ENCODE peak calls at places on chromosomes 4 and X, in ten cellular contexts. L, E, D, M, K, U, C, R, S and Z are unnamed samples.

GRCh38 chrX:13569479-13570244 is at the start of gene EGFL6:
- DNase-seq in L (no peak), M (no peak), E (no peak), S (no peak), R (peak), D (no peak), U (no peak), K (no peak), C (peak), Z (no peak)

GRCh38 chr4:107366016-107366415 is 329.9 kb upstream of the DKK2 start:
- DNase-seq in L (no peak), M (no peak), R (no peak), K (no peak), E (no peak), U (no peak), D (no peak), C (no peak), S (no peak), Z (no peak)

GRCh38 chrX:17395154-17395553 is 20.2 kb downstream of the NHS start:
- DNase-seq in D (no peak), U (no peak), E (no peak), R (no peak), S (no peak), L (no peak), M (no peak), K (no peak), C (no peak), Z (no peak)

GRCh38 chrX:70970482-70970999 is 39.6 kb upstream of the SLC7A3 start:
- DNase-seq in E (no peak), L (no peak), C (peak), U (peak), S (no peak), K (no peak), D (no peak), M (no peak), R (no peak), Z (no peak)

GRCh38 chrX:118976599-118977340 is 2.4 kb downstream of the LONRF3 start:
- DNase-seq in K (peak), C (peak), R (no peak), M (no peak), E (peak), D (peak), U (no peak), L (peak), S (peak), Z (no peak)

GRCh38 chrX:154350429-154351182 is 23.8 kb downstream of the FLNA start:
- DNase-seq in C (no peak), U (no peak), L (peak), K (no peak), R (no peak), D (no peak), M (no peak), S (no peak), E (peak), Z (no peak)

GRCh38 chrX:122579521-122579920 is 604.6 kb upstream of the GRIA3 start:
- DNase-seq in U (no peak), S (no peak), R (no peak), L (no peak), D (no peak), C (no peak), E (no peak), K (no peak), M (no peak), Z (no peak)

GRCh38 chr4:112167790-112168189 is 22.5 kb downstream of the FAM241A start:
- DNase-seq in L (no peak), M (no peak), U (peak), K (no peak), D (no peak), E (no peak), R (no peak), S (no peak), C (no peak), Z (no peak)

GRCh38 chr4:112736718-112737135 is 99.8 kb downstream of the LARP7 start:
- DNase-seq in L (no peak), D (no peak), S (no peak), E (no peak), R (no peak), M (no peak), U (no peak), C (no peak), K (no peak), Z (no peak)

GRCh38 chrX:140273921-140274320 is 230.9 kb downstream of the SOX3 start:
- DNase-seq in L (no peak), D (no peak), U (no peak), E (no peak), S (no peak), M (no peak), C (no peak), R (no peak), K (no peak), Z (no peak)

GRCh38 chr4:1983846-1984405 is 24.8 kb downstream of the NELFA start:
- DNase-seq in U (no peak), E (no peak), S (no peak), M (no peak), C (no peak), D (no peak), K (no peak), R (no peak), L (no peak), Z (no peak)

GRCh38 chr4:110130578-110131358 is 67.6 kb downstream of the ELOVL6 start:
- DNase-seq in L (no peak), K (no peak), S (no peak), D (no peak), E (no peak), U (no peak), C (no peak), R (no peak), M (no peak), Z (no peak)

GRCh38 chr4:4289575-4289929 is 402 bp downstream of the LYAR start:
- DNase-seq in C (no peak), D (no peak), K (no peak), M (no peak), E (peak), U (no peak), R (no peak), L (no peak), S (no peak), Z (no peak)

GRCh38 chrX:135393046-135393445 is 28.7 kb upstream of the SMIM10L2A start:
- DNase-seq in D (no peak), R (no peak), E (no peak), L (no peak), M (no peak), K (no peak), C (no peak), U (no peak), S (no peak), Z (no peak)

GRCh38 chr4:41458689-41459088 is 79.3 kb upstream of the LIMCH1 start:
- DNase-seq in L (no peak), M (no peak), C (no peak), K (no peak), D (no peak), R (no peak), E (no peak), S (no peak), U (no peak), Z (no peak)

GRCh38 chr4:38188631-38189101 is 228.5 kb downstream of the PTTG2 start:
- DNase-seq in L (no peak), S (no peak), U (no peak), K (no peak), M (no peak), C (no peak), D (peak), E (no peak), R (no peak), Z (no peak)

GRCh38 chrX:37367946-37368345 is 18.8 kb downstream of the PRRG1 start:
- DNase-seq in K (no peak), E (no peak), U (no peak), M (no peak), L (no peak), D (no peak), S (no peak), C (no peak), R (no peak), Z (no peak)

GRCh38 chr4:147103403-147103946 is 157.8 kb upstream of the TTC29 start:
- DNase-seq in K (no peak), C (no peak), R (no peak), D (no peak), E (no peak), L (peak), U (no peak), S (no peak), M (no peak), Z (no peak)

GRCh38 chr4:37982736-37983135 is 22.5 kb downstream of the PTTG2 start:
- DNase-seq in D (no peak), K (no peak), S (no peak), L (no peak), U (no peak), R (no peak), M (no peak), E (no peak), C (no peak), Z (no peak)

GRCh38 chrX:130124577-130124976 is 14.3 kb upstream of the ELF4 start:
- DNase-seq in E (no peak), U (no peak), S (no peak), K (no peak), C (no peak), L (no peak), R (no peak), M (no peak), D (no peak), Z (no peak)

GRCh38 chr4:150867148-150867547 is 147.9 kb downstream of the LRBA start:
- DNase-seq in L (no peak), R (no peak), C (peak), M (peak), S (no peak), E (no peak), U (peak), D (no peak), K (peak), Z (no peak)

GRCh38 chr4:5041609-5042234 is 9.6 kb upstream of the STK32B start:
- DNase-seq in K (no peak), D (no peak), U (no peak), E (no peak), R (no peak), L (no peak), S (no peak), M (no peak), C (no peak), Z (no peak)

GRCh38 chr4:176277162-176277904 is 8.3 kb upstream of the ASB5 start:
- DNase-seq in S (no peak), C (peak), D (peak), K (peak), M (peak), E (peak), U (no peak), L (peak), R (no peak), Z (no peak)

GRCh38 chr4:136306361-136306760 is 1225.9 kb downstream of the PCDH18 start:
- DNase-seq in U (no peak), K (no peak), C (peak), M (no peak), L (no peak), E (no peak), R (no peak), S (no peak), D (no peak), Z (no peak)

GRCh38 chr4:165953181-165953580 is 80.1 kb downstream of the TLL1 start:
- DNase-seq in M (no peak), L (no peak), S (no peak), R (no peak), C (no peak), K (no peak), U (no peak), D (no peak), E (no peak), Z (no peak)

GRCh38 chr4:83054928-83055327 is 19.9 kb downstream of the COPS4 start:
- DNase-seq in R (no peak), M (no peak), E (no peak), U (peak), L (no peak), S (no peak), D (no peak), K (no peak), C (peak), Z (no peak)

GRCh38 chr4:56730097-56730496 is 49.0 kb upstream of the HOPX start:
- DNase-seq in R (no peak), C (no peak), K (no peak), S (no peak), M (no peak), U (no peak), E (no peak), D (no peak), L (no peak), Z (no peak)

GRCh38 chrX:15866141-15866540 is 11.5 kb upstream of the AP1S2 start:
- DNase-seq in C (no peak), E (no peak), K (no peak), L (no peak), S (no peak), D (no peak), M (no peak), R (no peak), U (no peak), Z (no peak)

GRCh38 chr4:159169903-159170302 is 67.0 kb downstream of the RAPGEF2 start:
- DNase-seq in K (no peak), D (no peak), R (no peak), C (no peak), S (no peak), L (no peak), U (no peak), M (no peak), E (no peak), Z (no peak)

GRCh38 chrX:12978205-12979010 is 3.5 kb downstream of the TMSB4X start:
- DNase-seq in U (peak), D (no peak), E (peak), R (peak), C (no peak), K (peak), L (peak), S (peak), M (peak), Z (peak)

GRCh38 chrX:96564595-96564994 is 120.0 kb upstream of the DIAPH2 start:
- DNase-seq in L (no peak), D (no peak), C (no peak), R (no peak), S (no peak), E (no peak), U (no peak), K (no peak), M (no peak), Z (no peak)

GRCh38 chr4:75919914-75920313 is 17.7 kb upstream of the PPEF2 start:
- DNase-seq in U (no peak), R (no peak), L (no peak), M (no peak), D (no peak), C (no peak), S (no peak), K (no peak), E (no peak), Z (no peak)

GRCh38 chr4:38583102-38583501 is 80.9 kb upstream of the KLF3 start:
- DNase-seq in D (no peak), R (no peak), L (no peak), K (peak), S (no peak), C (no peak), M (no peak), U (peak), E (no peak), Z (no peak)

GRCh38 chrX:130171446-130172126 is at the start of gene RAB33A:
- DNase-seq in K (no peak), L (peak), C (peak), U (peak), S (peak), M (no peak), E (peak), D (no peak), R (peak), Z (peak)

GRCh38 chrX:68403522-68403921 is 29.8 kb downstream of the OPHN1 start:
- DNase-seq in L (no peak), U (no peak), M (no peak), R (no peak), C (no peak), E (no peak), K (no peak), S (no peak), D (no peak), Z (peak)

DNA sequence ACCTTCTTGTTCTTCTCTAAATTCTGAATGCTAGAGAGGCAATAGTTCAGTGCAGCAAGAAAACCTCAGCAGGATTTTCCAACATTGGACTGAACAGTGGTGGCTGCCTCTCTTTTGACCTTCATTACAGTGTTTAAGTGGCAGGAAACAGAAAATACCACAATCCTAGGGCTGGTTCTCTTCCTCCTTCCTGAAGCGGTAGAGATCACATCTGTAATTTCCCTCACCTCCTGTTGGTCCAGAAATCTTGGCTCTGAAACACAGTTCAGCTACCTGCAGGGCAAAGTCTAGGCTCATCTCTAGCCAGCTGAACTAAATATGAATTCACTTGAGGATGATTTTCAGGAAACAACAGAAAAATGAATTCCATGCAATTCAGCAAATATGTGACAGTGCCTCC is 531.9 kb downstream of the INPP4B start:
- DNase-seq in R (no peak), E (no peak), S (no peak), D (no peak), C (no peak), K (no peak), M (no peak), L (no peak), U (no peak), Z (no peak)
- H3K27ac ChIP-seq in R (no peak), E (no peak), S (no peak), D (no peak), C (no peak), K (no peak), M (no peak), L (no peak), U (peak), Z (no peak)

GRCh38 chr4:139245590-139245989 is 34.4 kb downstream of the MGARP start:
- DNase-seq in L (no peak), E (no peak), K (no peak), U (no peak), S (no peak), R (no peak), D (no peak), M (no peak), C (no peak), Z (no peak)
- H3K27ac ChIP-seq in L (no peak), E (no peak), K (no peak), U (no peak), S (no peak), R (no peak), D (no peak), M (no peak), C (peak), Z (no peak)

DNA sequence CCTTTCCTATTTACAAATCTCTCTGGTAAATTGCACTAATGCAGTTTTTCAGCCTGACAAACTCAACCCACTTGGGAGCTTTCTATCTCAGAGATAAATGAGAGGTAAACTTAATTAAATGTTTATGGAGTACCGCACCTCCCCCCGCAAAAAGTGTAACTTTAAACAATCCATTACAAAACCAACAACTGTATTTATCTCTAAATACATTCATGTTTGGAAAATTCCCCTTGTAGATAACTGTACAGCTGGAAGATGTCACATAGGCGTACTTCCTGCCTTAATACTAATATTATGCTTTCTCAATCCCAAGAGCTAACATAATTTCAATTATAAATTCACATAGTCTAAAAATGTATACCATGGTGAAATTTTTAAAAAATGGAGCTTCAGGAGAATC is 215.4 kb downstream of the LDB2 start:
- DNase-seq in S (no peak), U (no peak), M (no peak), K (no peak), D (no peak), L (no peak), E (no peak), C (no peak), R (no peak), Z (no peak)
- H3K27ac ChIP-seq in S (no peak), U (no peak), M (no peak), K (no peak), D (no peak), L (no peak), E (no peak), C (no peak), R (no peak), Z (no peak)

DNA sequence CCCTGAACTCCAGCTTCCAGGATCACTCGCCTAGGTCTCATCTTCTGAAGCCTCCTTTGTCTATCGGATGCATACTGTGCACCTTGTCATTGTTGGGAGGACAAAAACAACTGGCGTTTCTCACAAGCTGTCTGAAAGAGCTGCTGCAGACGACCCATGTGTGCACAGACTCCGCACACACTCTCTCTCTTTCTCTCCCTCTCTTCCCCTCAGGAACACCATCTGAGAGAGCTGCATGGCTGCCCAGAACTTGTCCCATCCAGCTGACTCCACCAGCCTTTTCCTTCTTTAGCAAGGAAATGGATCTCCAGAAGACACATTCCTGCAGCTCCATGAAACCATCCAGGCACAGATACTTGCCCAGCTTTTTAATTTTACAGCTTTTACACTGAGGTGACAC is 82.9 kb downstream of the MAML3 start:
- DNase-seq in U (no peak), C (no peak), S (no peak), E (no peak), M (no peak), K (no peak), D (no peak), R (no peak), L (no peak), Z (no peak)
- H3K27ac ChIP-seq in U (no peak), C (peak), S (no peak), E (no peak), M (no peak), K (peak), D (no peak), R (peak), L (no peak), Z (no peak)

DNA sequence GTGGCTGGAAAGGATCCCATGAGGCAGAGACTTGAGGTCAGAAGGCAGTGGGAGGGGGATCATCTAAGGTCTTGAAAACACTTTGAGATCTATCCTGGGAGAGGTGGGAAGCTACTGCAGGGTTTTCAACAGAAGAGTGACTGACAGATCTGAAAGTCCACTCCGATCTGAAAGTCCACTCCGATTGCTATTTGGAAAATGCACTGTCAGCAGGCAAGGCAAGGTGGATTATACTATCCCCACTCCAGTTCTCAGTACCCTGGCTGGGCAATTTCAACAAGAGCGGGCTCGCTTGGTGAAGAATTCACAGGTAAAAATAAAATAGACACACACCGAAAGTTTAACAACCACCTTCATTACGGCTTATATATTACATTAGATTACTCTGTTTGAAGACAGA is 42.3 kb upstream of the C1QTNF7 start:
- DNase-seq in R (no peak), C (no peak), L (no peak), S (no peak), E (no peak), D (no peak), U (no peak), M (no peak), K (no peak), Z (no peak)
- H3K27ac ChIP-seq in R (no peak), C (no peak), L (peak), S (no peak), E (peak), D (no peak), U (no peak), M (no peak), K (no peak), Z (no peak)

GRCh38 chr4:96524311-96524875 is 684.5 kb downstream of the PDHA2 start:
- DNase-seq in U (no peak), R (no peak), C (no peak), S (no peak), M (no peak), E (no peak), K (no peak), D (no peak), L (no peak), Z (no peak)

GRCh38 chr4:96521046-96521536 is 681.2 kb downstream of the PDHA2 start:
- DNase-seq in L (no peak), C (no peak), K (no peak), S (no peak), M (no peak), U (no peak), D (no peak), R (no peak), E (no peak), Z (no peak)

DNA sequence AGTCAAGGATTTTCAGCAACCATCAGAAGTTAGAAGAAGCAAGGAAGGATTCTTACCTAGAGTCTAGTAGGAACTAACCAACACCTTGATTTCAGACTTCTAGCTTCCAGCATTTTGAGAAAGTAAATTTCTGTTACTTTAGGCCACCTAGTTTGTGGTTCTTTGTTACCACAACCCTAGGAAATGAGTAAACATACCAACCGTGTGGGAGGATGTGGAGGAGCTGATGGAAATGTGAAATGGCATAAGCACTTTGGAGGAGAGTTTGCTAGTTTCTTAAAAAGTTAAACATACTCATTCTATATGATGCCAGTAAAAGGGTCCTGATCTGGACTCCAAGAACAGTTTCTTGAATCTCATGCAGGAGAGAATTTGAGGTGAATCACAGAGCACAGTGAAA is 679.4 kb downstream of the PDHA2 start:
- DNase-seq in U (no peak), E (no peak), D (no peak), K (no peak), R (no peak), M (no peak), S (no peak), C (no peak), L (no peak), Z (no peak)
- H3K27ac ChIP-seq in U (no peak), E (no peak), D (no peak), K (no peak), R (no peak), M (no peak), S (no peak), C (no peak), L (no peak), Z (no peak)